ENCODE peak calls at places on chromosomes 11 and 22, in five cellular contexts. R is HepG2, K is HCT116, B is H1, H is GM12878. E is an unnamed sample.

GRCh38 chr22:36924151-36924698 is 10.8 kb downstream of the CSF2RB start:
- DNase-seq in R (no peak), K (no peak), B (no peak), H (no peak), E (no peak)

GRCh38 chr22:19167106-19167869 is 11.2 kb downstream of the SLC25A1 start:
- DNase-seq in R (no peak), K (no peak), B (no peak), H (no peak), E (no peak)

GRCh38 chr11:71386232-71386631 is 62.0 kb downstream of the DHCR7 start:
- DNase-seq in R (no peak), K (no peak), B (no peak), H (no peak), E (no peak)

GRCh38 chr22:48049116-48049515 is 1286.7 kb downstream of the TBC1D22A start:
- DNase-seq in R (no peak), K (no peak), B (peak; percentile 33), H (no peak), E (no peak)

GRCh38 chr11:86799680-86800075 is 664 bp upstream of the PRSS23 start:
- DNase-seq in R (no peak), K (no peak), B (no peak), H (no peak), E (no peak)

GRCh38 chr11:72507050-72507449 is 72.7 kb upstream of the CLPB start:
- DNase-seq in R (no peak), K (no peak), B (no peak), H (no peak), E (no peak)

GRCh38 chr22:29457730-29458129 is 19.3 kb downstream of the RFPL1 start:
- DNase-seq in R (peak; percentile 37), K (peak; percentile 70), B (peak; percentile 70), H (peak; percentile 21), E (peak; percentile 70)

GRCh38 chr11:45085657-45086501 is 60.6 kb upstream of the PRDM11 start:
- DNase-seq in R (no peak), K (no peak), B (no peak), H (no peak), E (no peak)

GRCh38 chr11:79174045-79175008 is 266.5 kb downstream of the TENM4 start:
- DNase-seq in R (no peak), K (no peak), B (peak; percentile 50), H (no peak), E (no peak)

GRCh38 chr11:130448416-130449068 is at the start of gene ADAMTS15:
- DNase-seq in R (peak; percentile 9), K (peak; percentile 51), B (peak; percentile 87), H (no peak), E (no peak)

GRCh38 chr11:115776916-115777315 is 272.7 kb upstream of the CADM1 start:
- DNase-seq in R (no peak), K (no peak), B (no peak), H (no peak), E (no peak)

GRCh38 chr11:46149826-46150225 is 28.6 kb upstream of the PHF21A start:
- DNase-seq in R (no peak), K (no peak), B (no peak), H (no peak), E (no peak)

GRCh38 chr11:33899383-33900037 is 7.6 kb upstream of the LMO2 start:
- DNase-seq in R (no peak), K (peak; percentile 43), B (no peak), H (no peak), E (peak; percentile 57)

GRCh38 chr11:112396092-112396491 is 135.4 kb upstream of the PLET1 start:
- DNase-seq in R (no peak), K (no peak), B (no peak), H (no peak), E (no peak)

GRCh38 chr11:132064987-132065620 is 694.7 kb downstream of the NTM start:
- DNase-seq in R (no peak), K (no peak), B (no peak), H (no peak), E (no peak)

GRCh38 chr11:119892311-119892808 is 163.4 kb upstream of the NECTIN1 start:
- DNase-seq in R (no peak), K (no peak), B (no peak), H (no peak), E (no peak)

GRCh38 chr11:96279421-96280290 is 63.3 kb downstream of the MAML2 start:
- DNase-seq in R (no peak), K (no peak), B (no peak), H (no peak), E (peak; percentile 59)

GRCh38 chr11:96280444-96280843 is 62.6 kb downstream of the MAML2 start:
- DNase-seq in R (no peak), K (no peak), B (no peak), H (no peak), E (no peak)

GRCh38 chr11:96284401-96284800 is 58.6 kb downstream of the MAML2 start:
- DNase-seq in R (no peak), K (no peak), B (no peak), H (no peak), E (no peak)

GRCh38 chr11:96284917-96285316 is 58.1 kb downstream of the MAML2 start:
- DNase-seq in R (no peak), K (no peak), B (no peak), H (no peak), E (no peak)

DNA sequence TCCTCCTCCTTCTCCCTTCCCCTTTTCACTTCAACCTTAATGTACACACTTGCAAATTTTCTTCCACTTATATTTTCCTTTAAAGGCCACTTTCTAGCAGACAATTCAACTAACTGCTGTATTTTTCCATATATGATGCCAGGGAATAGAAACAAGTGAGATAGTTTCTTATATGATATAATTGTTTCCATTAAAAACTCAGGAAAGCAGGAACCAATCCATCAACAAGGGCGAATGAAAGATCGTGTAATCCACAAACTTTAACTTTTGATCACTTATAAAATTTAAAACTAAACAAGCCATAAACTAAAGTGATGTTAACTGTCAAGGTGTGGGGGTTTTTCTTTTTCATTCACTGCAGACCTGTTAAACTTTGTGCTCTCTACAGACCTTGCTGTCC is 60.1 kb downstream of the MAML2 start:
- DNase-seq in R (no peak), K (no peak), B (no peak), H (no peak), E (no peak)
- H3K4me2 ChIP-seq in R (no peak overlapping the region), K (no peak overlapping the region), B (no peak overlapping the region), H (no peak overlapping the region), E (no peak overlapping the region)

DNA sequence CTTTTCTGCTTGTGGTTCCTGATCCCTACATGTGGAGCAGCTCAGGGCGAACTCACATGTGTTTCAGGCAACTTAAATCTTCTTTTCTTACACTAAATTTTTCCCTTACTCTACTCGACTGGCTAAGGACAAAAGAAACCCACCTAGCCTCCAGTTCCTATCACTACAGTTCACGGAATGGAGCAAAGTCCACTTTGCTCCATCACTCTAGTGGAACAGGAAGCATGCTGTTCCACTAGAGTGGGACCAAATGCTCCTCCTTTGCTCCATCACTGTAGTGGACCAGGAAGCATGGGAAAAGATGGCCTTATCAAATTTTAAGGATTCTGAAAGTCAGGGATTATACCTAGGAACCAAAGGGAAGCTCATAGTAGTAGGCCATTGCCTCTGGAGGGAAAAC is 36.1 kb downstream of the PDE3B start:
- DNase-seq in R (peak; percentile 7), K (no peak), B (no peak), H (no peak), E (no peak)
- TF ChIP-seq ATF3 in R (no peak), K (no peak), B (no peak), H (no peak), E (no peak)

GRCh38 chr11:122758361-122758760 is 79.9 kb upstream of the CRTAM start:
- DNase-seq in R (no peak), K (no peak), B (no peak), H (no peak), E (no peak)
- H3K4me2 ChIP-seq in R (no peak overlapping the region), K (no peak overlapping the region), B (no peak overlapping the region), H (no peak overlapping the region), E (no peak overlapping the region)

DNA sequence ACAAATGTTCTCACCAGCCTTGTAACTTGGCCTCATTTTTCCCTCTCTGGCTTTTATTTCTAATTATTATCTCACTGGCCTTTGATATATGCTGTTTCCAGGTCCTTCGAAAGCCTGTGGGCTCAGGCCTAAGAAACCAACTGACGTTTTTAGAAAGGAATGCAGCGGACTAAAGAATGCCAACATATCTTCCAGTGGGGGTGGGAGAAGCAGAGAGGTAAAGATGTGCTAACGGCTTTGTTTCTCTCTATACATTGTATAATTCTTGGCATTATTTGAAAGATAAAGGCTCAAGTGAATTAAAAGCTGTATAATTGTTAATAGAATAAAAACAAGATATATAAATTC is 28.2 kb downstream of the OR6Q1 start:
- DNase-seq in R (peak; percentile 82), K (no peak), B (no peak), H (no peak), E (no peak)
- TF ChIP-seq ATF3 in R (no peak), K (no peak), B (no peak), H (no peak), E (no peak)

GRCh38 chr11:18046116-18046777 is at the start of gene TPH1:
- DNase-seq in R (no peak), K (no peak), B (peak; percentile 75), H (no peak), E (peak; percentile 12)
- H3K4me2 ChIP-seq in R (peak within 1 kb of the TSS; percentile 62), K (no peak within 1 kb of the TSS), B (peak within 1 kb of the TSS; percentile 66), H (no peak within 1 kb of the TSS), E (no peak within 1 kb of the TSS)

E was measured in K562.